ENCODE peak calls at places on chromosomes 16 and 17, in eight cellular contexts. One of them, this sample, is unnamed.

GRCh38 chr17:59234631-59235030 is 14.3 kb downstream of the GDPD1 start:
- DNase-seq in lower lobe of right lung: no peak
- DNase-seq in HCT116: no peak
- DNase-seq in HL-60: no peak
- DNase-seq in brain microvascular endothelial cell: no peak
- DNase-seq in bronchial epithelial cell: no peak
- DNase-seq in body of pancreas: no peak
- DNase-seq in PC-9: no peak
- DNase-seq in this sample: no peak

GRCh38 chr17:83083368-83084201 is 4.2 kb downstream of the METRNL start:
- DNase-seq in lower lobe of right lung: no peak
- DNase-seq in HCT116: no peak
- DNase-seq in HL-60: no peak
- DNase-seq in brain microvascular endothelial cell: peak; percentile 93
- DNase-seq in bronchial epithelial cell: peak; percentile 72
- DNase-seq in body of pancreas: no peak
- DNase-seq in PC-9: peak; percentile 69
- DNase-seq in this sample: peak; percentile 73

GRCh38 chr16:85227924-85228462 is 115.7 kb upstream of the CIBAR2 start:
- DNase-seq in lower lobe of right lung: no peak
- DNase-seq in HCT116: no peak
- DNase-seq in HL-60: no peak
- DNase-seq in brain microvascular endothelial cell: peak; percentile 72
- DNase-seq in bronchial epithelial cell: peak; percentile 38
- DNase-seq in body of pancreas: no peak
- DNase-seq in PC-9: no peak
- DNase-seq in this sample: peak; percentile 79

GRCh38 chr16:50532576-50532975 is 15.6 kb upstream of the NKD1 start:
- DNase-seq in lower lobe of right lung: no peak
- DNase-seq in HCT116: no peak
- DNase-seq in HL-60: no peak
- DNase-seq in brain microvascular endothelial cell: no peak
- DNase-seq in bronchial epithelial cell: no peak
- DNase-seq in body of pancreas: no peak
- DNase-seq in PC-9: no peak
- DNase-seq in this sample: no peak

GRCh38 chr17:57808882-57809281 is 41.0 kb downstream of the MRPS23 start:
- DNase-seq in lower lobe of right lung: no peak
- DNase-seq in HCT116: no peak
- DNase-seq in HL-60: no peak
- DNase-seq in brain microvascular endothelial cell: no peak
- DNase-seq in bronchial epithelial cell: no peak
- DNase-seq in body of pancreas: no peak
- DNase-seq in PC-9: no peak
- DNase-seq in this sample: no peak

GRCh38 chr16:11596572-11597226 is 10.0 kb upstream of the LITAF start:
- DNase-seq in lower lobe of right lung: peak; percentile 18
- DNase-seq in HCT116: no peak
- DNase-seq in HL-60: peak; percentile 84
- DNase-seq in brain microvascular endothelial cell: no peak
- DNase-seq in bronchial epithelial cell: peak; percentile 34
- DNase-seq in body of pancreas: no peak
- DNase-seq in PC-9: no peak
- DNase-seq in this sample: no peak

GRCh38 chr17:15185625-15185991 is 79.5 kb downstream of the PMP22 start:
- DNase-seq in lower lobe of right lung: no peak
- DNase-seq in HCT116: no peak
- DNase-seq in HL-60: peak; percentile 47
- DNase-seq in brain microvascular endothelial cell: peak; percentile 25
- DNase-seq in bronchial epithelial cell: peak; percentile 27
- DNase-seq in body of pancreas: peak; percentile 80
- DNase-seq in PC-9: no peak
- DNase-seq in this sample: peak; percentile 39

GRCh38 chr17:50196826-50197225 is 4.6 kb downstream of the COL1A1 start:
- DNase-seq in lower lobe of right lung: no peak
- DNase-seq in HCT116: no peak
- DNase-seq in HL-60: no peak
- DNase-seq in brain microvascular endothelial cell: no peak
- DNase-seq in bronchial epithelial cell: peak; percentile 48
- DNase-seq in body of pancreas: no peak
- DNase-seq in PC-9: no peak
- DNase-seq in this sample: no peak

GRCh38 chr17:4853195-4853762 is 20.1 kb downstream of the MINK1 start:
- DNase-seq in lower lobe of right lung: no peak
- DNase-seq in HCT116: no peak
- DNase-seq in HL-60: no peak
- DNase-seq in brain microvascular endothelial cell: no peak
- DNase-seq in bronchial epithelial cell: peak; percentile 87
- DNase-seq in body of pancreas: no peak
- DNase-seq in PC-9: no peak
- DNase-seq in this sample: no peak

GRCh38 chr16:29909398-29909797 is 9.1 kb downstream of the ASPHD1 start:
- DNase-seq in lower lobe of right lung: no peak
- DNase-seq in HCT116: no peak
- DNase-seq in HL-60: no peak
- DNase-seq in brain microvascular endothelial cell: no peak
- DNase-seq in bronchial epithelial cell: no peak
- DNase-seq in body of pancreas: no peak
- DNase-seq in PC-9: no peak
- DNase-seq in this sample: no peak

GRCh38 chr17:69175812-69176517 is 34.3 kb upstream of the ABCA6 start:
- DNase-seq in lower lobe of right lung: no peak
- DNase-seq in HCT116: peak; percentile 77
- DNase-seq in HL-60: peak; percentile 51
- DNase-seq in brain microvascular endothelial cell: peak; percentile 92
- DNase-seq in bronchial epithelial cell: peak; percentile 94
- DNase-seq in body of pancreas: peak; percentile 8
- DNase-seq in PC-9: peak; percentile 6
- DNase-seq in this sample: no peak

GRCh38 chr17:76000016-76000754 is 470 bp upstream of the CDK3 start:
- DNase-seq in lower lobe of right lung: peak; percentile 68
- DNase-seq in HCT116: peak; percentile 33
- DNase-seq in HL-60: no peak
- DNase-seq in brain microvascular endothelial cell: peak; percentile 19
- DNase-seq in bronchial epithelial cell: peak; percentile 26
- DNase-seq in body of pancreas: peak; percentile 49
- DNase-seq in PC-9: peak; percentile 52
- DNase-seq in this sample: peak; percentile 55

GRCh38 chr17:45813051-45813731 is 29.1 kb downstream of the CRHR1 start:
- DNase-seq in lower lobe of right lung: no peak
- DNase-seq in HCT116: no peak
- DNase-seq in HL-60: no peak
- DNase-seq in brain microvascular endothelial cell: no peak
- DNase-seq in bronchial epithelial cell: no peak
- DNase-seq in body of pancreas: no peak
- DNase-seq in PC-9: no peak
- DNase-seq in this sample: peak; percentile 58

GRCh38 chr16:4507588-4508345 is 30.8 kb downstream of the CDIP1 start:
- DNase-seq in lower lobe of right lung: no peak
- DNase-seq in HCT116: no peak
- DNase-seq in HL-60: no peak
- DNase-seq in brain microvascular endothelial cell: no peak
- DNase-seq in bronchial epithelial cell: no peak
- DNase-seq in body of pancreas: no peak
- DNase-seq in PC-9: no peak
- DNase-seq in this sample: no peak

GRCh38 chr16:70159355-70160348 is 13.9 kb upstream of the CLEC18C start:
- DNase-seq in lower lobe of right lung: no peak
- DNase-seq in HCT116: no peak
- DNase-seq in HL-60: no peak
- DNase-seq in brain microvascular endothelial cell: no peak
- DNase-seq in bronchial epithelial cell: no peak
- DNase-seq in body of pancreas: no peak
- DNase-seq in PC-9: no peak
- DNase-seq in this sample: no peak

GRCh38 chr16:80375973-80376372 is 164.8 kb upstream of the DYNLRB2 start:
- DNase-seq in lower lobe of right lung: no peak
- DNase-seq in HCT116: no peak
- DNase-seq in HL-60: no peak
- DNase-seq in brain microvascular endothelial cell: no peak
- DNase-seq in bronchial epithelial cell: peak; percentile 7
- DNase-seq in body of pancreas: no peak
- DNase-seq in PC-9: no peak
- DNase-seq in this sample: no peak

GRCh38 chr16:66510298-66510697 is 39.6 kb downstream of the TK2 start:
- DNase-seq in lower lobe of right lung: no peak
- DNase-seq in HCT116: no peak
- DNase-seq in HL-60: no peak
- DNase-seq in brain microvascular endothelial cell: no peak
- DNase-seq in bronchial epithelial cell: no peak
- DNase-seq in body of pancreas: peak; percentile 87
- DNase-seq in PC-9: no peak
- DNase-seq in this sample: no peak

GRCh38 chr16:31711344-31711845 is 162.2 kb upstream of the ZNF267 start:
- DNase-seq in lower lobe of right lung: no peak
- DNase-seq in HCT116: no peak
- DNase-seq in HL-60: no peak
- DNase-seq in brain microvascular endothelial cell: no peak
- DNase-seq in bronchial epithelial cell: no peak
- DNase-seq in body of pancreas: no peak
- DNase-seq in PC-9: no peak
- DNase-seq in this sample: no peak
- TF ChIP-seq CTCF in lower lobe of right lung: no peak
- TF ChIP-seq CTCF in HCT116: peak; percentile 45
- TF ChIP-seq CTCF in HL-60: no peak
- TF ChIP-seq CTCF in brain microvascular endothelial cell: no peak
- TF ChIP-seq CTCF in bronchial epithelial cell: peak; percentile 5
- TF ChIP-seq CTCF in body of pancreas: no peak
- TF ChIP-seq CTCF in PC-9: no peak
- TF ChIP-seq CTCF in this sample: no peak

GRCh38 chr17:27464431-27464830 is 8.2 kb downstream of the KSR1 start:
- DNase-seq in lower lobe of right lung: no peak
- DNase-seq in HCT116: no peak
- DNase-seq in HL-60: no peak
- DNase-seq in brain microvascular endothelial cell: no peak
- DNase-seq in bronchial epithelial cell: no peak
- DNase-seq in body of pancreas: no peak
- DNase-seq in PC-9: no peak
- DNase-seq in this sample: no peak

GRCh38 chr17:27463235-27463677 is 7.0 kb downstream of the KSR1 start:
- DNase-seq in lower lobe of right lung: no peak
- DNase-seq in HCT116: no peak
- DNase-seq in HL-60: no peak
- DNase-seq in brain microvascular endothelial cell: no peak
- DNase-seq in bronchial epithelial cell: no peak
- DNase-seq in body of pancreas: no peak
- DNase-seq in PC-9: no peak
- DNase-seq in this sample: no peak

GRCh38 chr17:27469256-27469655 is 13.0 kb downstream of the KSR1 start:
- DNase-seq in lower lobe of right lung: no peak
- DNase-seq in HCT116: no peak
- DNase-seq in HL-60: no peak
- DNase-seq in brain microvascular endothelial cell: no peak
- DNase-seq in bronchial epithelial cell: no peak
- DNase-seq in body of pancreas: no peak
- DNase-seq in PC-9: no peak
- DNase-seq in this sample: no peak

GRCh38 chr17:27466748-27467375 is 10.6 kb downstream of the KSR1 start:
- DNase-seq in lower lobe of right lung: peak; percentile 63
- DNase-seq in HCT116: no peak
- DNase-seq in HL-60: no peak
- DNase-seq in brain microvascular endothelial cell: no peak
- DNase-seq in bronchial epithelial cell: no peak
- DNase-seq in body of pancreas: no peak
- DNase-seq in PC-9: no peak
- DNase-seq in this sample: peak; percentile 37

GRCh38 chr17:27466376-27466747 is 10.1 kb downstream of the KSR1 start:
- DNase-seq in lower lobe of right lung: no peak
- DNase-seq in HCT116: no peak
- DNase-seq in HL-60: no peak
- DNase-seq in brain microvascular endothelial cell: no peak
- DNase-seq in bronchial epithelial cell: no peak
- DNase-seq in body of pancreas: no peak
- DNase-seq in PC-9: no peak
- DNase-seq in this sample: no peak
- H3K4me3 ChIP-seq in lower lobe of right lung: no peak overlapping the region
- H3K4me3 ChIP-seq in HCT116: no peak overlapping the region
- H3K4me3 ChIP-seq in HL-60: no peak overlapping the region
- H3K4me3 ChIP-seq in brain microvascular endothelial cell: no peak overlapping the region
- H3K4me3 ChIP-seq in bronchial epithelial cell: no peak overlapping the region
- H3K4me3 ChIP-seq in body of pancreas: no peak overlapping the region
- H3K4me3 ChIP-seq in PC-9: no peak overlapping the region
- H3K4me3 ChIP-seq in this sample: no peak overlapping the region

GRCh38 chr17:1229354-1229890 is 40.8 kb upstream of the BHLHA9 start:
- DNase-seq in lower lobe of right lung: peak; percentile 90
- DNase-seq in HCT116: no peak
- DNase-seq in HL-60: peak; percentile 41
- DNase-seq in brain microvascular endothelial cell: peak; percentile 6
- DNase-seq in bronchial epithelial cell: no peak
- DNase-seq in body of pancreas: peak; percentile 65
- DNase-seq in PC-9: peak; percentile 42
- DNase-seq in this sample: peak; percentile 95
- H3K27me3 ChIP-seq in lower lobe of right lung: peaks cover 35% of the 10 kb centered on the region
- H3K27me3 ChIP-seq in HCT116: no peaks in the 10 kb centered on the region
- H3K27me3 ChIP-seq in HL-60: no peaks in the 10 kb centered on the region
- H3K27me3 ChIP-seq in brain microvascular endothelial cell: peaks cover 33% of the 10 kb centered on the region
- H3K27me3 ChIP-seq in bronchial epithelial cell: peaks cover 19% of the 10 kb centered on the region
- H3K27me3 ChIP-seq in body of pancreas: no peaks in the 10 kb centered on the region
- H3K27me3 ChIP-seq in PC-9: peaks cover 35% of the 10 kb centered on the region
- H3K27me3 ChIP-seq in this sample: no peaks in the 10 kb centered on the region

GRCh38 chr17:56317351-56318208 is 164.3 kb downstream of the ANKFN1 start:
- DNase-seq in lower lobe of right lung: no peak
- DNase-seq in HCT116: no peak
- DNase-seq in HL-60: no peak
- DNase-seq in brain microvascular endothelial cell: no peak
- DNase-seq in bronchial epithelial cell: no peak
- DNase-seq in body of pancreas: no peak
- DNase-seq in PC-9: no peak
- DNase-seq in this sample: no peak

GRCh38 chr17:56322991-56323390 is 169.7 kb downstream of the ANKFN1 start:
- DNase-seq in lower lobe of right lung: no peak
- DNase-seq in HCT116: no peak
- DNase-seq in HL-60: no peak
- DNase-seq in brain microvascular endothelial cell: no peak
- DNase-seq in bronchial epithelial cell: no peak
- DNase-seq in body of pancreas: no peak
- DNase-seq in PC-9: no peak
- DNase-seq in this sample: no peak

GRCh38 chr17:56320443-56320842 is 167.2 kb downstream of the ANKFN1 start:
- DNase-seq in lower lobe of right lung: no peak
- DNase-seq in HCT116: no peak
- DNase-seq in HL-60: no peak
- DNase-seq in brain microvascular endothelial cell: no peak
- DNase-seq in bronchial epithelial cell: no peak
- DNase-seq in body of pancreas: no peak
- DNase-seq in PC-9: no peak
- DNase-seq in this sample: no peak

GRCh38 chr17:56316604-56317003 is 163.3 kb downstream of the ANKFN1 start:
- DNase-seq in lower lobe of right lung: no peak
- DNase-seq in HCT116: no peak
- DNase-seq in HL-60: no peak
- DNase-seq in brain microvascular endothelial cell: no peak
- DNase-seq in bronchial epithelial cell: no peak
- DNase-seq in body of pancreas: no peak
- DNase-seq in PC-9: no peak
- DNase-seq in this sample: no peak

DNA sequence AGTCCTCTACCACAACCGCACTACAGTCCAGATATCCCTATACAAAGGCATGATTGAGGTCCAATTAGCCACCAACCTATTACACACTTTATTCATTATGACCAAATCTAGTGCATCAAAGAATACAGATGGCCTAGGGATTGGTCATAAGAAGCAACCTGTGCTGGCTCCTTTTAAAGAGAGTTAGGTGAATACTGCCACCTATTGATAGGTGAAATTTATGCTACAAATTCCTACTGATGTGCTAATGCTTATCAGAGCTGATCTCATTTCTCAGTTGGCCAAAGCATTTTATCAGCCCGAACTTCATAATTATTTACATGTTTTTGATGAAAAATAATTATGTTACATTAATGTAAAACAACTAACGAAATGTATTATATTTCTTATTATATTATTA is 166.3 kb downstream of the ANKFN1 start:
- DNase-seq in lower lobe of right lung: no peak
- DNase-seq in HCT116: peak; percentile 55
- DNase-seq in HL-60: no peak
- DNase-seq in brain microvascular endothelial cell: no peak
- DNase-seq in bronchial epithelial cell: peak; percentile 62
- DNase-seq in body of pancreas: no peak
- DNase-seq in PC-9: no peak
- DNase-seq in this sample: no peak
- TF ChIP-seq CTCF in lower lobe of right lung: peak; percentile 57
- TF ChIP-seq CTCF in HCT116: peak; percentile 83
- TF ChIP-seq CTCF in HL-60: peak; percentile 42
- TF ChIP-seq CTCF in brain microvascular endothelial cell: peak; percentile 52
- TF ChIP-seq CTCF in bronchial epithelial cell: peak; percentile 56
- TF ChIP-seq CTCF in body of pancreas: peak; percentile 48
- TF ChIP-seq CTCF in PC-9: peak; percentile 79
- TF ChIP-seq CTCF in this sample: no peak